ENCODE peak calls at places on chromosomes 3 and 15, in six cellular contexts. S, O, M, I, F and A are unnamed samples. For H3K4me1, the result is how much of the 10 kb centered on the place peaks cover.

GRCh38 chr3:22620498-22620897 is 582.6 kb upstream of the UBE2E2 start:
- DNase-seq in O (no peak), S (no peak), I (no peak), M (no peak), F (no peak), A (no peak)

GRCh38 chr3:23659274-23659673 is 146.5 kb upstream of the UBE2E1 start:
- DNase-seq in S (no peak), O (no peak), I (no peak), F (no peak), M (no peak), A (no peak)

GRCh38 chr3:69197455-69197854 is 75.1 kb upstream of the LMOD3 start:
- DNase-seq in S (no peak), I (no peak), M (no peak), F (no peak), O (no peak), A (no peak)

GRCh38 chr3:179853176-179853575 is 183.6 kb downstream of the PEX5L start:
- DNase-seq in I (no peak), O (no peak), S (no peak), M (no peak), F (no peak), A (no peak)

GRCh38 chr15:29044506-29044905 is 158.7 kb downstream of the APBA2 start:
- DNase-seq in M (no peak), F (no peak), O (no peak), S (no peak), I (no peak), A (no peak)

GRCh38 chr3:179882322-179882721 is 154.4 kb downstream of the PEX5L start:
- DNase-seq in S (no peak), O (no peak), I (no peak), M (no peak), F (no peak), A (no peak)

GRCh38 chr3:23402728-23403505 is 199.8 kb downstream of the UBE2E2 start:
- DNase-seq in S (no peak), M (no peak), F (no peak), I (no peak), O (no peak), A (no peak)

GRCh38 chr15:91521996-91522395 is 331.5 kb upstream of the SLCO3A1 start:
- DNase-seq in M (no peak), O (no peak), I (no peak), S (no peak), F (no peak), A (no peak)

GRCh38 chr3:129005526-129006303 is 4.6 kb downstream of the EFCC1 start:
- DNase-seq in S (no peak), I (no peak), O (no peak), M (no peak), F (no peak), A (no peak)

GRCh38 chr3:10601131-10601856 is 95.9 kb upstream of the ATP2B2 start:
- DNase-seq in S (peak), O (no peak), M (no peak), I (no peak), F (no peak), A (no peak)

GRCh38 chr3:84066920-84067319 is 891.9 kb upstream of the CADM2 start:
- DNase-seq in O (no peak), S (no peak), I (no peak), F (no peak), M (no peak), A (no peak)

GRCh38 chr3:41598804-41599481 is 363.0 kb downstream of the ULK4 start:
- DNase-seq in M (no peak), F (no peak), O (no peak), I (no peak), S (no peak), A (no peak)

GRCh38 chr3:22928716-22929115 is 274.4 kb upstream of the UBE2E2 start:
- DNase-seq in M (no peak), F (no peak), S (no peak), I (no peak), O (no peak), A (no peak)

GRCh38 chr3:30289751-30290150 is 316.6 kb upstream of the TGFBR2 start:
- DNase-seq in F (no peak), I (no peak), M (no peak), O (no peak), S (no peak), A (no peak)

GRCh38 chr15:60509470-60509869 is 30.5 kb upstream of the ICE2 start:
- DNase-seq in F (no peak), I (no peak), M (no peak), O (no peak), S (no peak), A (no peak)

GRCh38 chr3:147886889-147887288 is 477.7 kb downstream of the ZIC1 start:
- DNase-seq in F (no peak), O (no peak), S (no peak), I (no peak), M (no peak), A (no peak)

GRCh38 chr3:157115069-157116006 is 44.6 kb downstream of the CCNL1 start:
- DNase-seq in F (no peak), S (no peak), O (no peak), M (no peak), I (no peak), A (no peak)

GRCh38 chr15:33188654-33189257 is 5.8 kb downstream of the FMN1 start:
- DNase-seq in O (no peak), F (no peak), S (no peak), I (no peak), M (no peak), A (no peak)

GRCh38 chr3:25944328-25944727 is 154.4 kb downstream of the OXSM start:
- DNase-seq in O (no peak), I (no peak), F (no peak), M (no peak), S (no peak), A (no peak)

GRCh38 chr3:99818818-99819217 is 1.2 kb downstream of the CMSS1 start:
- DNase-seq in I (no peak), M (no peak), O (no peak), F (no peak), S (no peak), A (no peak)

GRCh38 chr3:71728632-71729342 is 3.6 kb upstream of the EIF4E3 start:
- DNase-seq in F (no peak), I (no peak), S (no peak), M (no peak), O (no peak), A (no peak)

GRCh38 chr15:100193277-100193860 is 148.4 kb downstream of the ADAMTS17 start:
- DNase-seq in F (no peak), O (no peak), I (no peak), S (no peak), M (no peak), A (no peak)

GRCh38 chr15:42203891-42204290 is 4.2 kb downstream of the VPS39 start:
- DNase-seq in F (no peak), O (no peak), M (no peak), I (no peak), S (no peak), A (no peak)

GRCh38 chr3:83169473-83169872 is 1408.0 kb upstream of the GBE1 start:
- DNase-seq in M (no peak), F (no peak), S (no peak), O (no peak), I (no peak), A (no peak)

GRCh38 chr3:9230596-9230995 is 18.9 kb downstream of the SRGAP3 start:
- DNase-seq in O (no peak), I (no peak), F (no peak), S (no peak), M (no peak), A (no peak)

GRCh38 chr3:158727499-158728377 is 4.5 kb downstream of the RARRES1 start:
- DNase-seq in F (no peak), S (no peak), O (peak), M (peak), I (no peak), A (peak)

GRCh38 chr3:157073810-157074209 is 86.1 kb downstream of the CCNL1 start:
- DNase-seq in F (no peak), I (no peak), O (no peak), M (no peak), S (no peak), A (no peak)

GRCh38 chr15:101145362-101145761 is 106.5 kb downstream of the CHSY1 start:
- DNase-seq in M (no peak), I (no peak), S (no peak), F (no peak), O (no peak), A (no peak)

GRCh38 chr3:48614044-48614443 is 4.6 kb upstream of the UQCRC1 start:
- DNase-seq in M (no peak), O (no peak), S (no peak), F (no peak), I (no peak), A (no peak)

GRCh38 chr15:75597667-75598341 is 18.7 kb upstream of the PTPN9 start:
- DNase-seq in I (peak), F (no peak), O (peak), M (no peak), S (no peak), A (peak)

GRCh38 chr15:65163041-65163440 is 22.1 kb downstream of the CLPX start:
- DNase-seq in I (no peak), O (no peak), S (no peak), F (no peak), M (no peak), A (no peak)

GRCh38 chr3:112735927-112736326 is 95.0 kb upstream of the CCDC80 start:
- DNase-seq in S (no peak), O (no peak), F (no peak), I (no peak), M (no peak), A (no peak)

GRCh38 chr3:167976880-167977498 is 118.7 kb downstream of the GOLIM4 start:
- DNase-seq in F (no peak), S (no peak), O (no peak), M (no peak), I (no peak), A (no peak)

GRCh38 chr3:124592658-124593441 is 137.4 kb upstream of the UMPS start:
- DNase-seq in O (no peak), F (no peak), I (peak), S (no peak), M (no peak), A (no peak)

GRCh38 chr3:170868577-170869239 is 1.3 kb downstream of the RPL22L1 start:
- DNase-seq in I (no peak), S (no peak), O (no peak), F (no peak), M (no peak), A (no peak)

GRCh38 chr15:48890375-48890972 is 12.5 kb downstream of the EID1 start:
- DNase-seq in O (no peak), F (no peak), M (no peak), S (no peak), I (no peak), A (no peak)

GRCh38 chr3:151795276-151795675 is 18.6 kb upstream of the AADAC start:
- DNase-seq in F (no peak), S (no peak), M (no peak), I (no peak), O (no peak), A (no peak)

GRCh38 chr3:151796105-151796705 is 17.7 kb upstream of the AADAC start:
- DNase-seq in F (no peak), I (no peak), O (no peak), S (no peak), M (no peak), A (no peak)

GRCh38 chr3:151794080-151794479 is 19.8 kb upstream of the AADAC start:
- DNase-seq in M (no peak), O (no peak), S (no peak), I (no peak), F (no peak), A (no peak)

GRCh38 chr3:151789853-151790463 is 24.0 kb upstream of the AADAC start:
- DNase-seq in S (no peak), I (no peak), M (no peak), F (no peak), O (no peak), A (no peak)

GRCh38 chr3:151792411-151792810 is 21.5 kb upstream of the AADAC start:
- DNase-seq in I (no peak), S (no peak), F (no peak), M (no peak), O (peak), A (no peak)
- H3K4me1 ChIP-seq in I (under half), S (under half), F (under half), M (under half), O (half or more), A (under half)

GRCh38 chr15:70091649-70092461 is 5.9 kb downstream of the TLE3 start:
- DNase-seq in I (peak), S (no peak), M (no peak), F (no peak), O (no peak), A (peak)

GRCh38 chr15:70090436-70091291 is 7.1 kb downstream of the TLE3 start:
- DNase-seq in O (no peak), S (no peak), F (no peak), M (no peak), I (no peak), A (no peak)

GRCh38 chr15:70093070-70093469 is 4.6 kb downstream of the TLE3 start:
- DNase-seq in F (no peak), O (no peak), I (no peak), S (no peak), M (no peak), A (no peak)

GRCh38 chr15:70093481-70094309 is 4.0 kb downstream of the TLE3 start:
- DNase-seq in M (no peak), O (no peak), S (no peak), I (no peak), F (no peak), A (no peak)

DNA sequence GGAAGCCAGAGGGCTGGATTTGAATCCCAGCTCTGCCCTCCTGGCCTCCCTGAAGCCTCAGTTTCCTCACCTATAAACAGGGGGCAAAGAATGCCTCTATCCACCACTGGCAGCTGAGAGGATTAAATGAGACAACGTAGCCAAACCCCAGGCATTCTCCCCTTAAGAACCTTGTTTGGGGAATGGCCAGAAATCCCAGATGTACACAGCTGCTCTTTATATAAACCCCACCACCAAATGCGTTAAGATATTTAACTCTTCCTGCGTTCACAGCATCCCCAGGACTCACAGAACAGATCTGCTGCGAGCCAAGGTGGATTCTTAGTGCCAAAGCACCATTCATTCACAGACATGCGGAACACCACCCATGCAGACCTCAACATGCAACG is 5.3 kb downstream of the TLE3 start:
- DNase-seq in O (no peak), M (no peak), S (no peak), F (no peak), I (no peak), A (no peak)
- H3K4me1 ChIP-seq in O (under half), M (under half), S (half or more), F (under half), I (under half), A (half or more)

GRCh38 chr3:107966261-107966660 is 124.6 kb downstream of the CD47 start:
- DNase-seq in I (no peak), M (no peak), F (no peak), S (no peak), O (no peak), A (no peak)
- H3K4me1 ChIP-seq in I (under half), M (under half), F (under half), S (under half), O (under half), A (under half)

DNA sequence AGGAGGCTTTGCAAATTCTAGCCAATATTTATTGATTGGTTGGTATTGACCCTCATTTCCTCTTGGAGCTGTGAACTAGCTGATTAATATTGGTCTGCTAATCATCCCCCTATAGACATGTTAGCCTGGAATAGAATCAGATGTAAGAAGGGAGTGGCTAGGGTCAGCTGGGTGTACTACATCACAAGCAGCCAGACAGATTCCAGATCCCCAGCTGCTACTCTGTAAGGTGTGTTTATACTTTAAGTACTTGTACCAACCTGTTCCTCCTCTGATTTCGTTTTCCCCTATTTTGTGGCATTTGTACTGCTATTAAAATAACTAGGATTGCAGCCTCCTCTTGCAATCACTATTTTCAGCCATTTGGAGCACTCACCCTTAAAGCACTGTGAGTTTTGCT is 49.9 kb downstream of the PARP15 start:
- DNase-seq in S (no peak), M (no peak), F (no peak), O (no peak), I (no peak), A (no peak)
- H3K4me1 ChIP-seq in S (under half), M (under half), F (under half), O (under half), I (under half), A (under half)